ENCODE peak calls at places on chromosome 6, in five cellular contexts. A is H7, M is NCI-H748 treated with DMSO at 0.1 percent for 48 hours, T is ovary, P is mucosa of descending colon. B is an unnamed sample.
A peak's percentile ranks its signal among the peaks of the same experiment; 100 is the strongest.

GRCh38 chr6:43488667-43489276 is 11.4 kb downstream of the TJAP1 start:
- DNase-seq in P (no peak), T (no peak), A (peak; percentile 40), M (no peak), B (peak; percentile 79)

GRCh38 chr6:107815846-107816245 is 8.3 kb downstream of the SCML4 start:
- DNase-seq in M (no peak), A (no peak), T (no peak), P (no peak), B (no peak)

GRCh38 chr6:145276746-145277145 is 458.6 kb downstream of the EPM2A start:
- DNase-seq in A (no peak), T (no peak), M (no peak), P (no peak), B (no peak)

GRCh38 chr6:674406-674805 is 17.5 kb upstream of the HUS1B start:
- DNase-seq in T (no peak), A (no peak), P (no peak), M (no peak), B (no peak)

GRCh38 chr6:83908813-83909212 is 49.3 kb downstream of the CYB5R4 start:
- DNase-seq in T (no peak), M (no peak), P (no peak), A (no peak), B (no peak)

GRCh38 chr6:39095578-39095977 is 19.4 kb downstream of the SAYSD1 start:
- DNase-seq in T (no peak), P (no peak), M (no peak), A (no peak), B (no peak)

GRCh38 chr6:49220293-49220692 is 242.8 kb downstream of the MMUT start:
- DNase-seq in M (no peak), P (no peak), A (no peak), T (no peak), B (no peak)

GRCh38 chr6:170122676-170123075 is 168.2 kb downstream of the DLL1 start:
- DNase-seq in A (no peak), T (no peak), M (no peak), P (no peak), B (peak; percentile 63)

GRCh38 chr6:14431375-14432330 is 314.1 kb downstream of the CD83 start:
- DNase-seq in A (no peak), P (no peak), T (no peak), M (no peak), B (no peak)

GRCh38 chr6:16876201-16876600 is 114.9 kb upstream of the ATXN1 start:
- DNase-seq in P (no peak), A (no peak), T (no peak), M (no peak), B (no peak)

GRCh38 chr6:40477246-40478126 is 109.7 kb downstream of the LRFN2 start:
- DNase-seq in M (peak; percentile 71), T (no peak), A (peak; percentile 66), P (no peak), B (peak; percentile 78)

GRCh38 chr6:168155193-168155592 is 76.2 kb upstream of the FRMD1 start:
- DNase-seq in M (no peak), A (no peak), T (no peak), P (no peak), B (peak; percentile 84)

GRCh38 chr6:16802071-16802470 is 40.8 kb upstream of the ATXN1 start:
- DNase-seq in P (no peak), A (no peak), M (no peak), T (no peak), B (no peak)

GRCh38 chr6:146422789-146423188 is 120.8 kb upstream of the RAB32 start:
- DNase-seq in P (no peak), T (no peak), A (no peak), M (no peak), B (no peak)

GRCh38 chr6:101722991-101723579 is 329.6 kb downstream of the GRIK2 start:
- DNase-seq in M (no peak), T (no peak), P (no peak), A (no peak), B (no peak)

GRCh38 chr6:30495993-30496392 is 6.7 kb downstream of the HLA-E start:
- DNase-seq in M (no peak), P (no peak), A (no peak), T (no peak), B (no peak)

GRCh38 chr6:28643017-28643740 is 117.5 kb downstream of the GPX5 start:
- DNase-seq in T (no peak), A (peak; percentile 51), P (no peak), M (no peak), B (peak; percentile 78)

GRCh38 chr6:132261354-132261753 is 139.9 kb downstream of the MOXD1 start:
- DNase-seq in T (no peak), M (no peak), P (no peak), A (no peak), B (no peak)

GRCh38 chr6:97085772-97086171 is 161.2 kb downstream of the KLHL32 start:
- DNase-seq in A (no peak), P (no peak), M (no peak), T (no peak), B (peak; percentile 69)

GRCh38 chr6:150048099-150048498 is 20.8 kb downstream of the ULBP3 start:
- DNase-seq in T (no peak), P (no peak), A (no peak), M (no peak), B (no peak)

GRCh38 chr6:43761666-43762409 is 8.2 kb upstream of the VEGFA start:
- DNase-seq in P (peak; percentile 18), M (no peak), T (no peak), A (peak; percentile 13), B (no peak)

GRCh38 chr6:3176562-3177355 is 19.4 kb upstream of the TUBB2A start:
- DNase-seq in A (no peak), M (no peak), T (no peak), P (no peak), B (peak; percentile 95)

GRCh38 chr6:33620158-33620583 is 951 bp upstream of the ITPR3 start:
- DNase-seq in A (peak; percentile 83), M (peak; percentile 31), P (peak; percentile 76), T (no peak), B (peak; percentile 70)

GRCh38 chr6:170211404-170212025 is 79.4 kb downstream of the DLL1 start:
- DNase-seq in T (no peak), P (no peak), M (no peak), A (peak; percentile 48), B (peak; percentile 40)

GRCh38 chr6:144715344-144715743 is 430.2 kb downstream of the UTRN start:
- DNase-seq in T (no peak), A (no peak), M (no peak), P (no peak), B (no peak)

GRCh38 chr6:41705996-41706835 is 29.2 kb downstream of the TFEB start:
- DNase-seq in M (no peak), T (peak; percentile 46), A (peak; percentile 98), P (peak; percentile 84), B (peak; percentile 80)

GRCh38 chr6:135902756-135903331 is 51.3 kb downstream of the PDE7B start:
- DNase-seq in T (no peak), M (no peak), P (no peak), A (no peak), B (no peak)

GRCh38 chr6:21893778-21894177 is 300.2 kb downstream of the SOX4 start:
- DNase-seq in T (no peak), A (no peak), P (no peak), M (peak; percentile 49), B (no peak)

GRCh38 chr6:39881851-39882566 is 52.3 kb downstream of the MOCS1 start:
- DNase-seq in P (no peak), A (no peak), T (no peak), M (no peak), B (no peak)

GRCh38 chr6:14440215-14440890 is 322.8 kb downstream of the CD83 start:
- DNase-seq in P (no peak), M (no peak), T (no peak), A (no peak), B (no peak)

GRCh38 chr6:105991561-105992314 is 94.4 kb upstream of the PRDM1 start:
- DNase-seq in T (peak; percentile 44), A (peak; percentile 46), M (peak; percentile 46), P (peak; percentile 66), B (peak; percentile 67)

GRCh38 chr6:169829786-169830185 is 78.4 kb downstream of the ERMARD start:
- DNase-seq in M (no peak), A (no peak), T (no peak), P (no peak), B (no peak)